ENCODE peak calls at places on chromosomes 2 and 18, in four cellular contexts. Q is lower leg skin, O is B cell, E is GM06990. B is an unnamed sample.

GRCh38 chr2:162118166-162119031 is 33.6 kb downstream of the GCG start:
- DNase-seq in Q (no peak), E (no peak), O (no peak), B (no peak)

GRCh38 chr18:45962461-45962860 is 4.7 kb downstream of the EPG5 start:
- DNase-seq in O (no peak), Q (no peak), E (no peak), B (no peak)

GRCh38 chr2:77977486-77978063 is 455.4 kb upstream of the LRRTM4 start:
- DNase-seq in E (no peak), O (no peak), Q (no peak), B (no peak)

GRCh38 chr2:17107131-17107530 is 411.1 kb downstream of the RAD51AP2 start:
- DNase-seq in Q (no peak), O (no peak), E (no peak), B (no peak)

GRCh38 chr18:41870817-41871216 is 84.2 kb upstream of the PIK3C3 start:
- DNase-seq in O (no peak), E (no peak), Q (no peak), B (no peak)

GRCh38 chr2:46326231-46326980 is 29.2 kb downstream of the EPAS1 start:
- DNase-seq in O (no peak), Q (no peak), E (no peak), B (no peak)

GRCh38 chr2:190637331-190637734 is 11.6 kb upstream of the NAB1 start:
- DNase-seq in E (no peak), O (no peak), Q (no peak), B (no peak)

GRCh38 chr2:226893206-226893605 is 57.4 kb downstream of the RHBDD1 start:
- DNase-seq in O (no peak), Q (no peak), E (no peak), B (no peak)

GRCh38 chr2:70280242-70280798 is 13.2 kb downstream of the SNRPG start:
- DNase-seq in Q (no peak), O (no peak), E (no peak), B (no peak)

GRCh38 chr2:126370208-126370607 is 285.8 kb upstream of the GYPC start:
- DNase-seq in Q (no peak), E (no peak), O (no peak), B (no peak)

GRCh38 chr2:26520065-26520464 is 42.1 kb upstream of the OTOF start:
- DNase-seq in O (no peak), E (no peak), Q (no peak), B (no peak)

GRCh38 chr18:74963820-74964446 is 245.0 kb downstream of the PTGR3 start:
- DNase-seq in Q (no peak), O (peak), E (no peak), B (peak)

GRCh38 chr18:6571239-6571602 is 156.5 kb upstream of the L3MBTL4 start:
- DNase-seq in O (no peak), E (no peak), Q (no peak), B (no peak)

GRCh38 chr18:37524139-37524538 is 41.5 kb downstream of the CELF4 start:
- DNase-seq in Q (no peak), O (no peak), E (no peak), B (no peak)

GRCh38 chr18:22250591-22250996 is 81.2 kb downstream of the GATA6 start:
- DNase-seq in O (no peak), E (no peak), Q (no peak), B (no peak)

GRCh38 chr2:203061346-203061745 is 46.7 kb downstream of the NBEAL1 start:
- DNase-seq in O (no peak), E (no peak), Q (no peak), B (no peak)

GRCh38 chr2:239167766-239168444 is 232.9 kb downstream of the HDAC4 start:
- DNase-seq in O (no peak), Q (peak), E (no peak), B (no peak)

GRCh38 chr2:170816499-170817246 is at the start of gene GAD1:
- DNase-seq in E (peak), Q (peak), O (peak), B (peak)

GRCh38 chr2:176085861-176086771 is 2.4 kb upstream of the EVX2 start:
- DNase-seq in Q (peak), O (no peak), E (no peak), B (peak)

GRCh38 chr2:190698895-190699294 is 50.0 kb downstream of the NAB1 start:
- DNase-seq in E (no peak), O (no peak), Q (no peak), B (no peak)

GRCh38 chr2:179539112-179539511 is 274.5 kb upstream of the SESTD1 start:
- DNase-seq in Q (no peak), O (no peak), E (no peak), B (no peak)

GRCh38 chr2:152647417-152648010 is 69.7 kb downstream of the PRPF40A start:
- DNase-seq in E (no peak), Q (peak), O (no peak), B (no peak)

GRCh38 chr2:217829420-217829819 is 173.4 kb downstream of the TNS1 start:
- DNase-seq in Q (no peak), O (no peak), E (no peak), B (no peak)

GRCh38 chr2:71672011-71672639 is 218.8 kb downstream of the DYSF start:
- DNase-seq in Q (peak), E (no peak), O (no peak), B (no peak)

GRCh38 chr2:113826346-113827285 is 63.3 kb upstream of the ACTR3 start:
- DNase-seq in O (no peak), E (no peak), Q (no peak), B (no peak)

GRCh38 chr2:3637692-3638455 is 20.1 kb upstream of the ALLC start:
- DNase-seq in Q (peak), E (no peak), O (no peak), B (no peak)

GRCh38 chr18:56368066-56368465 is 270.3 kb downstream of the TXNL1 start:
- DNase-seq in E (no peak), O (no peak), Q (no peak), B (no peak)

GRCh38 chr2:47076586-47077441 is 78.3 kb downstream of the STPG4 start:
- DNase-seq in Q (no peak), O (no peak), E (no peak), B (no peak)

GRCh38 chr2:126859631-126860030 is 39.1 kb upstream of the TEX51 start:
- DNase-seq in O (no peak), Q (peak), E (no peak), B (no peak)

GRCh38 chr2:68716539-68716938 is 18.1 kb upstream of the ARHGAP25 start:
- DNase-seq in Q (no peak), E (no peak), O (no peak), B (no peak)

GRCh38 chr2:68719912-68720311 is 14.7 kb upstream of the ARHGAP25 start:
- DNase-seq in O (no peak), Q (no peak), E (no peak), B (no peak)

GRCh38 chr2:68716948-68717661 is 17.5 kb upstream of the ARHGAP25 start:
- DNase-seq in E (no peak), Q (no peak), O (no peak), B (no peak)

GRCh38 chr2:68714866-68715265 is 19.7 kb upstream of the ARHGAP25 start:
- DNase-seq in Q (no peak), E (peak), O (peak), B (no peak)

DNA sequence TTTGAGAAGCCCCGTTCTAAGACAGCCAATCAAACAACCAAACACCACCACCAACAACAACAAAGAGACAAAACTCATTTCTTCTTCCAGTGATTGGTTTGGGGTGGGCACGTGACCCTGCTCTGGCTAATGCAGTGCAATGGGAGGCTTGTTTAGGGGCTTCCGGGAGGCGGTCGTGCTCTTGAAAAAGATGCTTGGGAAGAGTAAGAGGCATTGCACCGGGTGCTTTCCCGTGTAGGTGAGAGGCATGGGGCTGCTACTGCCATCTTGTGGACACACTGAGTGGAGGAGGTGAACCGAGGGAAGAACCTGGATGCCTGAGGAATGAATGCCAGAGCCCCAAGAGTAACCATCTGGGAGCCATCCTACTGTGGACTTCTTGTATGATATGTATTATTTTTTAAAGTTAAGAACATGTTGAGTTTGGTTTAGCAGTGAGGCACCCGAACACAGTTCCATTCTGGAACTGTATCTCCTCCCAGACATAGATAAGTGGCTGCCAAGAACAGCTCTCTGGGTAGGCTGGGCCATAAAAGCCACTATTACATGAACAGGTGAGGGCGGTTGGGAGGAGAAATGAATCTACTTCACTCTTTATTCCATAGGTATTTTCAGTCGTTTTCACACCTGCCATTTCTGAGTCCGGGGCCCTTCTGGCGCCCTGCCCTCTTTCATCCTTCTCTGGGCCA is 19.1 kb upstream of the ARHGAP25 start:
- DNase-seq in E (no peak), O (peak), Q (no peak), B (no peak)
- TF ChIP-seq CTCF in E (peak), O (peak), Q (no peak), B (peak)

DNA sequence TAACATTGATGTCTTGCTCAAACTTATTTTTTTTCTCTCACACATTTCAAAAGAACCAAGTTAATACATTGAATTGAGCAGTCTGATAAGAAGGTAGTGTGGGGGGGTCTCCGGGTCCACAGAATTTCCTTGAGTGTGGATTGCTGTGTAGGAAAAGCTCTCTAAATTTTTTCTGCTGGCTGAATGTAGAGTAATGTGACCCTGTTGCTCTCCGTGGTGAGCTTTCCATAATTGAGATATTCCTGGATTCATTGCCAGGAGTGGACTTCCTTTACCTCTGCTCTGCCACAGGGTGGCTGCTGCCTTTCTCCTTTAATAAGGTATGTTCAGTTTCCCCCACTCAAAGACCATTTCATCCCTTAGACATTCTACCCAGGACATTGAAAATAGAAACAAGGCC is 50.9 kb downstream of the PKP4 start:
- DNase-seq in Q (no peak), O (no peak), E (no peak), B (no peak)
- TF ChIP-seq CTCF in Q (no peak), O (no peak), E (no peak), B (no peak)

GRCh38 chr2:31269087-31269486 is 35.1 kb downstream of the EHD3 start:
- DNase-seq in Q (no peak), O (no peak), E (no peak), B (no peak)

GRCh38 chr2:31267437-31268120 is 33.6 kb downstream of the EHD3 start:
- DNase-seq in O (no peak), E (no peak), Q (no peak), B (no peak)

GRCh38 chr2:31266804-31267203 is 32.9 kb downstream of the EHD3 start:
- DNase-seq in E (no peak), O (no peak), Q (no peak), B (no peak)

GRCh38 chr2:31270136-31270535 is 36.2 kb downstream of the EHD3 start:
- DNase-seq in E (no peak), O (no peak), Q (no peak), B (no peak)

DNA sequence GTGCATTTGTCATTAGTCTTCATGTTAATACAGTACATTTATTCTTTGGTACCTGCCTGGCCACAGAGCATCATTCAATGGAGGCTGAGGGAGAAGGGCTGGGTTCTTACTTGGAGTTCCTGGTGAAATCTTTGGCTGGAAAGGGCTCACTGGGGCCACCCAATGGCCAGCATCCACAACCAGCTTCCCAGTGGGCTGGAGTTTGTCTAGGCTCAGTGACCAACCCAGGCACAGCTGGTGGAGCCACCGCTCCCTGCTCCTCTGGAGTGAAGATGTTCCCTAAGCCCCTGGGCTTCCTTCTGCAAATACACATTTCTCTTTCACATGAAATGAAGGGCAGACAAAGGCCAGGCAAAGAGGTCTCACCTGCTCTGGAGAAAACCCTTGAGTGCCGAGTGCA is 34.4 kb downstream of the EHD3 start:
- DNase-seq in Q (no peak), E (no peak), O (no peak), B (no peak)
- TF ChIP-seq CTCF in Q (no peak), E (no peak), O (no peak), B (peak)

DNA sequence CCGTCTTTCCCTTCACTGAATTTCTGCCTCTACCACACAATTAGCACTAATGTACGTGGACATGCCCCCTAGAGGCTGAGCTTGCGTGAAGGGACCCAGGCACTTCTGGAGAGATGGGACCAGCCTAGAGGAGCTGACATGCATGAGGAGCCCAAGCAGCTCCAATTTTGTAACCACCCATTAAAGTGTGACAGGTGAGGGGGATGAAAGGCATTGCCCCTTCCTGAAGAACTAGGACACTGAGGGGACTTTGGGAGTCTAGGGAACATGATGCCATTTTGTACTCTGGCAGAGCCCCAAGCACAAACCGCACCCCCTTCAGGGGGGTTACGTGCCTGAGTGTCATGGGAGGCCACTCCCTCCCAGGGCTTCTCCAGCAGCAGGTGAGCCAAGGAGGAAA is 63.6 kb downstream of the HNRNPLL start:
- DNase-seq in E (no peak), O (no peak), Q (no peak), B (no peak)
- TF ChIP-seq CTCF in E (peak), O (no peak), Q (no peak), B (no peak)

GRCh38 chr2:120780402-120780801 is 44.7 kb downstream of the GLI2 start:
- DNase-seq in E (no peak), O (no peak), Q (no peak), B (no peak)

GRCh38 chr2:120777787-120778186 is 42.1 kb downstream of the GLI2 start:
- DNase-seq in E (no peak), Q (no peak), O (no peak), B (no peak)

GRCh38 chr2:120777170-120777751 is 41.6 kb downstream of the GLI2 start:
- DNase-seq in E (no peak), Q (no peak), O (no peak), B (no peak)

GRCh38 chr2:120778244-120778643 is 42.6 kb downstream of the GLI2 start:
- DNase-seq in O (no peak), E (no peak), Q (no peak), B (no peak)

GRCh38 chr2:120779781-120780283 is 44.2 kb downstream of the GLI2 start:
- DNase-seq in E (no peak), Q (no peak), O (no peak), B (no peak)
- TF ChIP-seq CTCF in E (no peak), Q (no peak), O (no peak), B (no peak)

B was measured in GM13977.